ENCODE peak calls at places on chromosomes 7 and 10, in nine cellular contexts. One of them, this sample, is unnamed.

GRCh38 chr7:36115448-36116321 is 37.4 kb upstream of the EEPD1 start:
- DNase-seq in skeletal muscle cell: peak
- DNase-seq in activated T-cell treated with anti-CD3 and anti-CD28 coated beads for 1 hour: peak
- DNase-seq in ecto neural progenitor cell: no peak
- DNase-seq in pons: peak
- DNase-seq in stimulated activated CD4-positive, alpha-beta T cell treated with anti-CD3 and anti-CD28 coated beads, Interleukin-12 subunit alpha, Interleukin-12 subunit beta, amount 100 ng/mL, for 4 hours: peak
- DNase-seq in NCI-H1105: no peak
- DNase-seq in NCI-H1092 treated with DMSO at 0.1 percent for 48 hours: no peak
- DNase-seq in cardiac septum: no peak
- DNase-seq in this sample: peak

GRCh38 chr7:141433698-141434097 is 117.5 kb upstream of the AGK start:
- DNase-seq in pons: no peak
- DNase-seq in stimulated activated CD4-positive, alpha-beta T cell treated with anti-CD3 and anti-CD28 coated beads, Interleukin-12 subunit alpha, Interleukin-12 subunit beta, amount 100 ng/mL, for 4 hours: no peak
- DNase-seq in ecto neural progenitor cell: no peak
- DNase-seq in cardiac septum: no peak
- DNase-seq in NCI-H1105: no peak
- DNase-seq in activated T-cell treated with anti-CD3 and anti-CD28 coated beads for 1 hour: no peak
- DNase-seq in skeletal muscle cell: no peak
- DNase-seq in NCI-H1092 treated with DMSO at 0.1 percent for 48 hours: no peak
- DNase-seq in this sample: no peak

GRCh38 chr7:151435971-151436370 is 4.0 kb downstream of the CRYGN start:
- DNase-seq in activated T-cell treated with anti-CD3 and anti-CD28 coated beads for 1 hour: no peak
- DNase-seq in stimulated activated CD4-positive, alpha-beta T cell treated with anti-CD3 and anti-CD28 coated beads, Interleukin-12 subunit alpha, Interleukin-12 subunit beta, amount 100 ng/mL, for 4 hours: no peak
- DNase-seq in skeletal muscle cell: no peak
- DNase-seq in pons: no peak
- DNase-seq in NCI-H1105: no peak
- DNase-seq in NCI-H1092 treated with DMSO at 0.1 percent for 48 hours: no peak
- DNase-seq in ecto neural progenitor cell: no peak
- DNase-seq in cardiac septum: no peak
- DNase-seq in this sample: no peak

GRCh38 chr10:112360308-112361270 is 13.3 kb upstream of the ACSL5 start:
- DNase-seq in skeletal muscle cell: peak
- DNase-seq in stimulated activated CD4-positive, alpha-beta T cell treated with anti-CD3 and anti-CD28 coated beads, Interleukin-12 subunit alpha, Interleukin-12 subunit beta, amount 100 ng/mL, for 4 hours: no peak
- DNase-seq in pons: no peak
- DNase-seq in activated T-cell treated with anti-CD3 and anti-CD28 coated beads for 1 hour: no peak
- DNase-seq in NCI-H1105: no peak
- DNase-seq in cardiac septum: no peak
- DNase-seq in NCI-H1092 treated with DMSO at 0.1 percent for 48 hours: no peak
- DNase-seq in ecto neural progenitor cell: no peak
- DNase-seq in this sample: no peak

GRCh38 chr10:49605177-49605938 is 4.8 kb upstream of the SLC18A3 start:
- DNase-seq in activated T-cell treated with anti-CD3 and anti-CD28 coated beads for 1 hour: no peak
- DNase-seq in stimulated activated CD4-positive, alpha-beta T cell treated with anti-CD3 and anti-CD28 coated beads, Interleukin-12 subunit alpha, Interleukin-12 subunit beta, amount 100 ng/mL, for 4 hours: no peak
- DNase-seq in NCI-H1105: peak
- DNase-seq in cardiac septum: peak
- DNase-seq in pons: no peak
- DNase-seq in ecto neural progenitor cell: peak
- DNase-seq in NCI-H1092 treated with DMSO at 0.1 percent for 48 hours: peak
- DNase-seq in skeletal muscle cell: no peak
- DNase-seq in this sample: no peak

GRCh38 chr10:15802375-15802949 is 57.8 kb downstream of the MINDY3 start:
- DNase-seq in activated T-cell treated with anti-CD3 and anti-CD28 coated beads for 1 hour: no peak
- DNase-seq in NCI-H1105: no peak
- DNase-seq in NCI-H1092 treated with DMSO at 0.1 percent for 48 hours: no peak
- DNase-seq in stimulated activated CD4-positive, alpha-beta T cell treated with anti-CD3 and anti-CD28 coated beads, Interleukin-12 subunit alpha, Interleukin-12 subunit beta, amount 100 ng/mL, for 4 hours: peak
- DNase-seq in cardiac septum: no peak
- DNase-seq in pons: no peak
- DNase-seq in ecto neural progenitor cell: no peak
- DNase-seq in skeletal muscle cell: no peak
- DNase-seq in this sample: no peak

GRCh38 chr7:41930538-41931262 is 227.8 kb upstream of the INHBA start:
- DNase-seq in cardiac septum: no peak
- DNase-seq in pons: no peak
- DNase-seq in stimulated activated CD4-positive, alpha-beta T cell treated with anti-CD3 and anti-CD28 coated beads, Interleukin-12 subunit alpha, Interleukin-12 subunit beta, amount 100 ng/mL, for 4 hours: no peak
- DNase-seq in skeletal muscle cell: no peak
- DNase-seq in NCI-H1092 treated with DMSO at 0.1 percent for 48 hours: no peak
- DNase-seq in activated T-cell treated with anti-CD3 and anti-CD28 coated beads for 1 hour: no peak
- DNase-seq in NCI-H1105: no peak
- DNase-seq in ecto neural progenitor cell: no peak
- DNase-seq in this sample: no peak

GRCh38 chr7:133344275-133344674 is 91.4 kb downstream of the EXOC4 start:
- DNase-seq in skeletal muscle cell: no peak
- DNase-seq in cardiac septum: no peak
- DNase-seq in activated T-cell treated with anti-CD3 and anti-CD28 coated beads for 1 hour: no peak
- DNase-seq in NCI-H1092 treated with DMSO at 0.1 percent for 48 hours: no peak
- DNase-seq in stimulated activated CD4-positive, alpha-beta T cell treated with anti-CD3 and anti-CD28 coated beads, Interleukin-12 subunit alpha, Interleukin-12 subunit beta, amount 100 ng/mL, for 4 hours: no peak
- DNase-seq in pons: no peak
- DNase-seq in ecto neural progenitor cell: no peak
- DNase-seq in NCI-H1105: no peak
- DNase-seq in this sample: no peak

GRCh38 chr10:47400251-47400650 is 16.2 kb upstream of the ZNF488 start:
- DNase-seq in cardiac septum: no peak
- DNase-seq in pons: no peak
- DNase-seq in activated T-cell treated with anti-CD3 and anti-CD28 coated beads for 1 hour: no peak
- DNase-seq in ecto neural progenitor cell: no peak
- DNase-seq in NCI-H1105: no peak
- DNase-seq in skeletal muscle cell: no peak
- DNase-seq in NCI-H1092 treated with DMSO at 0.1 percent for 48 hours: no peak
- DNase-seq in stimulated activated CD4-positive, alpha-beta T cell treated with anti-CD3 and anti-CD28 coated beads, Interleukin-12 subunit alpha, Interleukin-12 subunit beta, amount 100 ng/mL, for 4 hours: no peak
- DNase-seq in this sample: no peak

GRCh38 chr7:157016352-157017041 is 6.0 kb upstream of the MNX1 start:
- DNase-seq in ecto neural progenitor cell: peak
- DNase-seq in cardiac septum: no peak
- DNase-seq in stimulated activated CD4-positive, alpha-beta T cell treated with anti-CD3 and anti-CD28 coated beads, Interleukin-12 subunit alpha, Interleukin-12 subunit beta, amount 100 ng/mL, for 4 hours: no peak
- DNase-seq in skeletal muscle cell: no peak
- DNase-seq in NCI-H1105: no peak
- DNase-seq in activated T-cell treated with anti-CD3 and anti-CD28 coated beads for 1 hour: no peak
- DNase-seq in pons: no peak
- DNase-seq in NCI-H1092 treated with DMSO at 0.1 percent for 48 hours: no peak
- DNase-seq in this sample: no peak

GRCh38 chr7:102044984-102045673 is 227.7 kb downstream of the CUX1 start:
- DNase-seq in ecto neural progenitor cell: no peak
- DNase-seq in skeletal muscle cell: peak
- DNase-seq in pons: peak
- DNase-seq in NCI-H1092 treated with DMSO at 0.1 percent for 48 hours: peak
- DNase-seq in NCI-H1105: peak
- DNase-seq in activated T-cell treated with anti-CD3 and anti-CD28 coated beads for 1 hour: no peak
- DNase-seq in cardiac septum: no peak
- DNase-seq in stimulated activated CD4-positive, alpha-beta T cell treated with anti-CD3 and anti-CD28 coated beads, Interleukin-12 subunit alpha, Interleukin-12 subunit beta, amount 100 ng/mL, for 4 hours: no peak
- DNase-seq in this sample: peak

GRCh38 chr10:101758858-101759257 is 17.1 kb downstream of the FGF8 start:
- DNase-seq in NCI-H1092 treated with DMSO at 0.1 percent for 48 hours: no peak
- DNase-seq in stimulated activated CD4-positive, alpha-beta T cell treated with anti-CD3 and anti-CD28 coated beads, Interleukin-12 subunit alpha, Interleukin-12 subunit beta, amount 100 ng/mL, for 4 hours: no peak
- DNase-seq in NCI-H1105: no peak
- DNase-seq in pons: no peak
- DNase-seq in skeletal muscle cell: no peak
- DNase-seq in ecto neural progenitor cell: no peak
- DNase-seq in cardiac septum: no peak
- DNase-seq in activated T-cell treated with anti-CD3 and anti-CD28 coated beads for 1 hour: no peak
- DNase-seq in this sample: no peak

GRCh38 chr10:45211576-45211975 is 103.8 kb downstream of the OR13A1 start:
- DNase-seq in stimulated activated CD4-positive, alpha-beta T cell treated with anti-CD3 and anti-CD28 coated beads, Interleukin-12 subunit alpha, Interleukin-12 subunit beta, amount 100 ng/mL, for 4 hours: no peak
- DNase-seq in NCI-H1105: no peak
- DNase-seq in pons: peak
- DNase-seq in ecto neural progenitor cell: no peak
- DNase-seq in activated T-cell treated with anti-CD3 and anti-CD28 coated beads for 1 hour: no peak
- DNase-seq in skeletal muscle cell: no peak
- DNase-seq in cardiac septum: no peak
- DNase-seq in NCI-H1092 treated with DMSO at 0.1 percent for 48 hours: no peak
- DNase-seq in this sample: no peak

GRCh38 chr7:86920154-86920553 is 139.3 kb downstream of the ELAPOR2 start:
- DNase-seq in NCI-H1105: no peak
- DNase-seq in pons: no peak
- DNase-seq in activated T-cell treated with anti-CD3 and anti-CD28 coated beads for 1 hour: no peak
- DNase-seq in skeletal muscle cell: no peak
- DNase-seq in stimulated activated CD4-positive, alpha-beta T cell treated with anti-CD3 and anti-CD28 coated beads, Interleukin-12 subunit alpha, Interleukin-12 subunit beta, amount 100 ng/mL, for 4 hours: no peak
- DNase-seq in cardiac septum: no peak
- DNase-seq in ecto neural progenitor cell: no peak
- DNase-seq in NCI-H1092 treated with DMSO at 0.1 percent for 48 hours: no peak
- DNase-seq in this sample: no peak

GRCh38 chr10:113933894-113934532 is 79.6 kb downstream of the NHLRC2 start:
- DNase-seq in NCI-H1105: no peak
- DNase-seq in skeletal muscle cell: no peak
- DNase-seq in pons: no peak
- DNase-seq in stimulated activated CD4-positive, alpha-beta T cell treated with anti-CD3 and anti-CD28 coated beads, Interleukin-12 subunit alpha, Interleukin-12 subunit beta, amount 100 ng/mL, for 4 hours: no peak
- DNase-seq in cardiac septum: no peak
- DNase-seq in NCI-H1092 treated with DMSO at 0.1 percent for 48 hours: no peak
- DNase-seq in ecto neural progenitor cell: no peak
- DNase-seq in activated T-cell treated with anti-CD3 and anti-CD28 coated beads for 1 hour: no peak
- DNase-seq in this sample: no peak

GRCh38 chr10:89516149-89516832 is 19.1 kb downstream of the SLC16A12 start:
- DNase-seq in activated T-cell treated with anti-CD3 and anti-CD28 coated beads for 1 hour: no peak
- DNase-seq in NCI-H1105: no peak
- DNase-seq in skeletal muscle cell: peak
- DNase-seq in NCI-H1092 treated with DMSO at 0.1 percent for 48 hours: no peak
- DNase-seq in stimulated activated CD4-positive, alpha-beta T cell treated with anti-CD3 and anti-CD28 coated beads, Interleukin-12 subunit alpha, Interleukin-12 subunit beta, amount 100 ng/mL, for 4 hours: no peak
- DNase-seq in pons: no peak
- DNase-seq in cardiac septum: no peak
- DNase-seq in ecto neural progenitor cell: no peak
- DNase-seq in this sample: no peak

This sample was measured in brain pericyte.